ENCODE peak calls at places on chromosomes 12 and 14, in nine cellular contexts. One of them, this sample, is unnamed.

GRCh38 chr14:71448431-71449315 is 483.6 kb upstream of the RGS6 start:
- DNase-seq in CD4-positive, CD25-positive, alpha-beta regulatory T cell: no peak
- DNase-seq in SW 1271: no peak
- DNase-seq in A172: no peak
- DNase-seq in ACHN: no peak
- DNase-seq in NCI-H2171: no peak
- DNase-seq in Caco-2: no peak
- DNase-seq in hypothalamus: no peak
- DNase-seq in pancreas: no peak
- DNase-seq in this sample: no peak

GRCh38 chr12:50162225-50162624 is 4.9 kb downstream of the CERS5 start:
- DNase-seq in CD4-positive, CD25-positive, alpha-beta regulatory T cell: no peak
- DNase-seq in SW 1271: no peak
- DNase-seq in A172: no peak
- DNase-seq in ACHN: no peak
- DNase-seq in NCI-H2171: no peak
- DNase-seq in Caco-2: no peak
- DNase-seq in hypothalamus: no peak
- DNase-seq in pancreas: no peak
- DNase-seq in this sample: no peak

GRCh38 chr12:46494424-46494823 is 121.9 kb upstream of the SLC38A2 start:
- DNase-seq in CD4-positive, CD25-positive, alpha-beta regulatory T cell: no peak
- DNase-seq in SW 1271: peak
- DNase-seq in A172: peak
- DNase-seq in ACHN: peak
- DNase-seq in NCI-H2171: no peak
- DNase-seq in Caco-2: no peak
- DNase-seq in hypothalamus: no peak
- DNase-seq in pancreas: no peak
- DNase-seq in this sample: no peak

GRCh38 chr12:94818970-94819369 is 168.6 kb upstream of the TMCC3 start:
- DNase-seq in CD4-positive, CD25-positive, alpha-beta regulatory T cell: no peak
- DNase-seq in SW 1271: no peak
- DNase-seq in A172: no peak
- DNase-seq in ACHN: no peak
- DNase-seq in NCI-H2171: no peak
- DNase-seq in Caco-2: no peak
- DNase-seq in hypothalamus: no peak
- DNase-seq in pancreas: no peak
- DNase-seq in this sample: no peak

GRCh38 chr12:104496336-104496735 is 39.6 kb downstream of the CHST11 start:
- DNase-seq in CD4-positive, CD25-positive, alpha-beta regulatory T cell: no peak
- DNase-seq in SW 1271: no peak
- DNase-seq in A172: no peak
- DNase-seq in ACHN: no peak
- DNase-seq in NCI-H2171: no peak
- DNase-seq in Caco-2: no peak
- DNase-seq in hypothalamus: no peak
- DNase-seq in pancreas: no peak
- DNase-seq in this sample: no peak

GRCh38 chr12:88057994-88058718 is 29.0 kb upstream of the C12orf50 start:
- DNase-seq in CD4-positive, CD25-positive, alpha-beta regulatory T cell: no peak
- DNase-seq in SW 1271: no peak
- DNase-seq in A172: no peak
- DNase-seq in ACHN: no peak
- DNase-seq in NCI-H2171: no peak
- DNase-seq in Caco-2: no peak
- DNase-seq in hypothalamus: no peak
- DNase-seq in pancreas: no peak
- DNase-seq in this sample: no peak

GRCh38 chr14:87883750-87884149 is 109.2 kb downstream of the GALC start:
- DNase-seq in CD4-positive, CD25-positive, alpha-beta regulatory T cell: no peak
- DNase-seq in SW 1271: no peak
- DNase-seq in A172: no peak
- DNase-seq in ACHN: no peak
- DNase-seq in NCI-H2171: no peak
- DNase-seq in Caco-2: no peak
- DNase-seq in hypothalamus: no peak
- DNase-seq in pancreas: no peak
- DNase-seq in this sample: no peak

GRCh38 chr12:96047621-96048211 is 12.3 kb upstream of the LTA4H start:
- DNase-seq in CD4-positive, CD25-positive, alpha-beta regulatory T cell: no peak
- DNase-seq in SW 1271: no peak
- DNase-seq in A172: no peak
- DNase-seq in ACHN: peak
- DNase-seq in NCI-H2171: peak
- DNase-seq in Caco-2: no peak
- DNase-seq in hypothalamus: no peak
- DNase-seq in pancreas: no peak
- DNase-seq in this sample: no peak

GRCh38 chr14:75861161-75861621 is 120.6 kb downstream of the TGFB3 start:
- DNase-seq in CD4-positive, CD25-positive, alpha-beta regulatory T cell: no peak
- DNase-seq in SW 1271: no peak
- DNase-seq in A172: peak
- DNase-seq in ACHN: peak
- DNase-seq in NCI-H2171: no peak
- DNase-seq in Caco-2: peak
- DNase-seq in hypothalamus: no peak
- DNase-seq in pancreas: no peak
- DNase-seq in this sample: no peak

GRCh38 chr12:56565510-56566101 is 44.0 kb downstream of the RBMS2 start:
- DNase-seq in CD4-positive, CD25-positive, alpha-beta regulatory T cell: no peak
- DNase-seq in SW 1271: peak
- DNase-seq in A172: peak
- DNase-seq in ACHN: no peak
- DNase-seq in NCI-H2171: no peak
- DNase-seq in Caco-2: no peak
- DNase-seq in hypothalamus: peak
- DNase-seq in pancreas: no peak
- DNase-seq in this sample: peak

GRCh38 chr12:3202734-3203446 is 125.7 kb downstream of the TSPAN9 start:
- DNase-seq in CD4-positive, CD25-positive, alpha-beta regulatory T cell: no peak
- DNase-seq in SW 1271: peak
- DNase-seq in A172: no peak
- DNase-seq in ACHN: peak
- DNase-seq in NCI-H2171: peak
- DNase-seq in Caco-2: peak
- DNase-seq in hypothalamus: peak
- DNase-seq in pancreas: peak
- DNase-seq in this sample: peak

GRCh38 chr12:116861331-116861730 is 19.9 kb downstream of the HRK start:
- DNase-seq in CD4-positive, CD25-positive, alpha-beta regulatory T cell: no peak
- DNase-seq in SW 1271: no peak
- DNase-seq in A172: peak
- DNase-seq in ACHN: no peak
- DNase-seq in NCI-H2171: no peak
- DNase-seq in Caco-2: no peak
- DNase-seq in hypothalamus: peak
- DNase-seq in pancreas: no peak
- DNase-seq in this sample: no peak

GRCh38 chr12:14394317-14395058 is 29.0 kb downstream of the ATF7IP start:
- DNase-seq in CD4-positive, CD25-positive, alpha-beta regulatory T cell: peak
- DNase-seq in SW 1271: peak
- DNase-seq in A172: peak
- DNase-seq in ACHN: peak
- DNase-seq in NCI-H2171: peak
- DNase-seq in Caco-2: peak
- DNase-seq in hypothalamus: no peak
- DNase-seq in pancreas: no peak
- DNase-seq in this sample: no peak

GRCh38 chr14:101862177-101862576 is 100.7 kb downstream of the PPP2R5C start:
- DNase-seq in CD4-positive, CD25-positive, alpha-beta regulatory T cell: no peak
- DNase-seq in SW 1271: no peak
- DNase-seq in A172: peak
- DNase-seq in ACHN: peak
- DNase-seq in NCI-H2171: no peak
- DNase-seq in Caco-2: no peak
- DNase-seq in hypothalamus: no peak
- DNase-seq in pancreas: no peak
- DNase-seq in this sample: no peak

GRCh38 chr12:132253698-132254480 is 75.5 kb downstream of the GALNT9 start:
- DNase-seq in CD4-positive, CD25-positive, alpha-beta regulatory T cell: no peak
- DNase-seq in SW 1271: no peak
- DNase-seq in A172: no peak
- DNase-seq in ACHN: no peak
- DNase-seq in NCI-H2171: peak
- DNase-seq in Caco-2: no peak
- DNase-seq in hypothalamus: no peak
- DNase-seq in pancreas: no peak
- DNase-seq in this sample: no peak

GRCh38 chr12:21551811-21552469 is 25.8 kb downstream of the SPX start:
- DNase-seq in CD4-positive, CD25-positive, alpha-beta regulatory T cell: no peak
- DNase-seq in SW 1271: no peak
- DNase-seq in A172: no peak
- DNase-seq in ACHN: no peak
- DNase-seq in NCI-H2171: no peak
- DNase-seq in Caco-2: no peak
- DNase-seq in hypothalamus: no peak
- DNase-seq in pancreas: no peak
- DNase-seq in this sample: no peak

GRCh38 chr12:22287776-22288621 is 46.5 kb downstream of the ST8SIA1 start:
- DNase-seq in CD4-positive, CD25-positive, alpha-beta regulatory T cell: no peak
- DNase-seq in SW 1271: no peak
- DNase-seq in A172: peak
- DNase-seq in ACHN: no peak
- DNase-seq in NCI-H2171: no peak
- DNase-seq in Caco-2: no peak
- DNase-seq in hypothalamus: no peak
- DNase-seq in pancreas: no peak
- DNase-seq in this sample: no peak

GRCh38 chr12:111196532-111196931 is 172.4 kb downstream of the PHETA1 start:
- DNase-seq in CD4-positive, CD25-positive, alpha-beta regulatory T cell: no peak
- DNase-seq in SW 1271: no peak
- DNase-seq in A172: no peak
- DNase-seq in ACHN: no peak
- DNase-seq in NCI-H2171: no peak
- DNase-seq in Caco-2: no peak
- DNase-seq in hypothalamus: no peak
- DNase-seq in pancreas: no peak
- DNase-seq in this sample: no peak

GRCh38 chr12:57574795-57575194 is 16.2 kb upstream of the PIP4K2C start:
- DNase-seq in CD4-positive, CD25-positive, alpha-beta regulatory T cell: no peak
- DNase-seq in SW 1271: no peak
- DNase-seq in A172: no peak
- DNase-seq in ACHN: no peak
- DNase-seq in NCI-H2171: no peak
- DNase-seq in Caco-2: no peak
- DNase-seq in hypothalamus: no peak
- DNase-seq in pancreas: no peak
- DNase-seq in this sample: no peak

GRCh38 chr12:115817399-115817798 is 460.1 kb downstream of the MED13L start:
- DNase-seq in CD4-positive, CD25-positive, alpha-beta regulatory T cell: no peak
- DNase-seq in SW 1271: no peak
- DNase-seq in A172: no peak
- DNase-seq in ACHN: no peak
- DNase-seq in NCI-H2171: no peak
- DNase-seq in Caco-2: no peak
- DNase-seq in hypothalamus: no peak
- DNase-seq in pancreas: no peak
- DNase-seq in this sample: no peak

GRCh38 chr14:22465201-22465835 is 123.7 kb downstream of the DAD1 start:
- DNase-seq in CD4-positive, CD25-positive, alpha-beta regulatory T cell: no peak
- DNase-seq in SW 1271: no peak
- DNase-seq in A172: no peak
- DNase-seq in ACHN: no peak
- DNase-seq in NCI-H2171: no peak
- DNase-seq in Caco-2: no peak
- DNase-seq in hypothalamus: no peak
- DNase-seq in pancreas: no peak
- DNase-seq in this sample: no peak

This sample was measured in left lobe of liver.